ENCODE peak calls at places on chromosomes 13 and 19, in six cellular contexts. J, R, O, K, F and L are unnamed samples.

GRCh38 chr19:13208131-13208963 is 58.1 kb downstream of the IER2 start:
- DNase-seq in K (no peak), F (no peak), O (no peak), R (no peak), J (peak), L (no peak)

GRCh38 chr13:32381539-32381938 is 46.4 kb downstream of the N4BP2L1 start:
- DNase-seq in F (no peak), K (peak), J (peak), R (peak), O (no peak), L (peak)

GRCh38 chr13:87820221-87820620 is 149.1 kb downstream of the SLITRK5 start:
- DNase-seq in J (no peak), R (no peak), F (no peak), O (no peak), K (no peak), L (no peak)

GRCh38 chr13:51980918-51981317 is 30.3 kb downstream of the ATP7B start:
- DNase-seq in O (no peak), F (no peak), J (no peak), R (no peak), K (no peak), L (no peak)

GRCh38 chr19:510606-511100 is 3.4 kb downstream of the TPGS1 start:
- DNase-seq in K (peak), R (no peak), F (no peak), O (peak), J (peak), L (peak)

GRCh38 chr19:47275866-47276461 is 1.3 kb downstream of the INAFM1 start:
- DNase-seq in O (peak), F (no peak), R (no peak), K (no peak), J (peak), L (no peak)

GRCh38 chr19:50507376-50507775 is 3.6 kb downstream of the JOSD2 start:
- DNase-seq in O (peak), R (no peak), J (no peak), K (no peak), F (no peak), L (no peak)

GRCh38 chr19:56222901-56223300 is 20.8 kb downstream of the ZSCAN5C start:
- DNase-seq in R (no peak), K (no peak), J (no peak), O (no peak), F (no peak), L (no peak)

GRCh38 chr19:28184997-28185396 is 1028.0 kb downstream of the UQCRFS1 start:
- DNase-seq in F (no peak), K (no peak), O (no peak), R (no peak), J (no peak), L (peak)

GRCh38 chr13:65911546-65912193 is 1318.5 kb downstream of the PCDH9 start:
- DNase-seq in K (no peak), R (no peak), F (no peak), J (no peak), O (no peak), L (no peak)

GRCh38 chr19:4457654-4458406 is at the start of gene UBXN6:
- DNase-seq in O (peak), K (peak), F (peak), J (peak), R (peak), L (peak)

DNA sequence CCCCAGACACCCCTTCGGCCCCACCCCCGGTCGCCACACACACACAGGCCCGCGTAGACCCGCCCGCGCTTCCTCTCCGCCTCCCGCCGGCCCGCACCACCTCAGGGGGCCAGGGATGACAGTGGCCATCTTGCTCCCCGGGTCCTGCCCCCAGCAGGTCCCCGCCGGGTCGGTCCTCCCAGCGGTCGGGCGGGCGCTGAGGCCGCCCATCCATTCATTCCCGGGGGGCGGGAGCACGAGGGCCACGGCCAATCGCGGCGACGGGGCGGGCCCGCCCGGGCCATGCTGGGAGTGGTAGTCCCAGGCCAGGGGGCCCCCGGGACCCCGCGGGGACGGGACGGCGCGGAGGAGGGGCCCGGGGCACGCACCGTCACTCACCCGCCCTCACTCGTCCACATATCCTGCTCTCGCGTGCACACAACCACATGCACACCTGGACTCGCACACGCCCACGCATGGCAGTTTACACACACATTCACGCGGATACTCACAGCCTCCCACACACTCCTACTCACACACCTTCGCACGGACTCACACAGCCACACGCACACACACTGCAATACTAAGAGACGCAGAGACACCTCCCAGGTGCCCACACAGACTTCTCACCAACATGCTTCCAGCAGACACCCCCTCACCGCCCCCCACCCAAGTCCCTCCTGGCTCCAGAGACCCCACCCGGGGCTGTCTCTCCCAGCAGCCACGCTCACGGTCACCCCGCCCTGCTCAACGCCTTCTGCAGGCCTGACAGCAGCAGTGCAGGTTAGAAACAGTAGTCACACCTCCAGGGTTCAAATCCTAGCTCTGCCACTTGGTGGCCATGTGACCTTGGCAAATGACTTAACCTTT is at the start of gene DPF1:
- DNase-seq in F (no peak), O (peak), R (no peak), K (peak), J (peak), L (peak)
- TF ChIP-seq CTCF in F (no peak), O (no peak), R (peak), K (peak), J (peak), L (peak)

GRCh38 chr13:73169971-73170370 is 111.2 kb downstream of the KLF5 start:
- DNase-seq in R (no peak), O (no peak), J (no peak), F (no peak), K (no peak), L (peak)

GRCh38 chr13:73174521-73175010 is 115.8 kb downstream of the KLF5 start:
- DNase-seq in J (no peak), F (no peak), O (no peak), K (no peak), R (no peak), L (no peak)

GRCh38 chr13:73171242-73171641 is 112.4 kb downstream of the KLF5 start:
- DNase-seq in F (no peak), R (no peak), K (no peak), O (no peak), J (no peak), L (peak)

GRCh38 chr13:73173160-73173905 is 114.5 kb downstream of the KLF5 start:
- DNase-seq in F (no peak), R (no peak), J (no peak), O (no peak), K (no peak), L (peak)

DNA sequence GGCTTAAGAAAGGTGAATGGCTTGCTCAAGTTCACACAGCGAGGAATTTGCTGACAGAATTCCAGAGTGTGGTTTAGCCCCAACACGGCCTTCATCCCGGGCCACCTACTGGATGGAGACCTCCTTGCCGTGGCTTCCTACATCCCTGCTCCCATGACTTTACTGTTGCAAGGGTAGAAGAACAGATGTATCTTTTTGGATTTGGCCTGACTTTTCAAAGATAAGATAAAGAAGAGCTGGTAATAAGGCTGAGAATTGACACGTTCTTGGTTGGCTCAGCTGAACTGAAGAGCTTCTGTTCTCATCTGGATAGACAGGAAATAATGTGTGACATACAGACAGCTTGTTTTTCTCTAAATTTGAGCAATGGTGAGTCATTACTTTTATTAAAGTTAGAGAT is 113.1 kb downstream of the KLF5 start:
- DNase-seq in K (no peak), F (no peak), O (no peak), J (peak), R (no peak), L (peak)
- TF ChIP-seq CTCF in K (no peak), F (no peak), O (no peak), J (peak), R (no peak), L (no peak)

GRCh38 chr19:16841391-16841926 is 12.3 kb downstream of the SIN3B start:
- DNase-seq in J (no peak), O (no peak), F (no peak), K (no peak), R (no peak), L (peak)

GRCh38 chr19:16831531-16831930 is 2.3 kb downstream of the SIN3B start:
- DNase-seq in K (no peak), O (no peak), J (no peak), F (no peak), R (no peak), L (no peak)

GRCh38 chr19:16834747-16835146 is 5.5 kb downstream of the SIN3B start:
- DNase-seq in F (no peak), K (no peak), J (peak), R (no peak), O (no peak), L (peak)

GRCh38 chr19:16836906-16837362 is 7.7 kb downstream of the SIN3B start:
- DNase-seq in K (no peak), J (no peak), F (no peak), R (no peak), O (no peak), L (no peak)

GRCh38 chr19:16836115-16836905 is 7.1 kb downstream of the SIN3B start:
- DNase-seq in J (peak), F (no peak), O (no peak), K (no peak), R (no peak), L (peak)
- TF ChIP-seq CTCF in J (no peak), F (no peak), O (no peak), K (no peak), R (peak), L (peak)

GRCh38 chr19:35123573-35123972 is 8.0 kb downstream of the FXYD3 start:
- DNase-seq in R (no peak), J (no peak), O (no peak), F (peak), K (no peak), L (peak)

GRCh38 chr19:35125746-35126623 is 8.9 kb downstream of the LGI4 start:
- DNase-seq in R (no peak), O (no peak), J (no peak), F (no peak), K (no peak), L (no peak)

GRCh38 chr19:35125270-35125717 is 9.6 kb downstream of the LGI4 start:
- DNase-seq in R (no peak), F (no peak), K (no peak), O (no peak), J (no peak), L (no peak)

GRCh38 chr19:35122687-35123551 is 7.3 kb downstream of the FXYD3 start:
- DNase-seq in R (no peak), O (no peak), J (no peak), K (no peak), F (no peak), L (peak)

DNA sequence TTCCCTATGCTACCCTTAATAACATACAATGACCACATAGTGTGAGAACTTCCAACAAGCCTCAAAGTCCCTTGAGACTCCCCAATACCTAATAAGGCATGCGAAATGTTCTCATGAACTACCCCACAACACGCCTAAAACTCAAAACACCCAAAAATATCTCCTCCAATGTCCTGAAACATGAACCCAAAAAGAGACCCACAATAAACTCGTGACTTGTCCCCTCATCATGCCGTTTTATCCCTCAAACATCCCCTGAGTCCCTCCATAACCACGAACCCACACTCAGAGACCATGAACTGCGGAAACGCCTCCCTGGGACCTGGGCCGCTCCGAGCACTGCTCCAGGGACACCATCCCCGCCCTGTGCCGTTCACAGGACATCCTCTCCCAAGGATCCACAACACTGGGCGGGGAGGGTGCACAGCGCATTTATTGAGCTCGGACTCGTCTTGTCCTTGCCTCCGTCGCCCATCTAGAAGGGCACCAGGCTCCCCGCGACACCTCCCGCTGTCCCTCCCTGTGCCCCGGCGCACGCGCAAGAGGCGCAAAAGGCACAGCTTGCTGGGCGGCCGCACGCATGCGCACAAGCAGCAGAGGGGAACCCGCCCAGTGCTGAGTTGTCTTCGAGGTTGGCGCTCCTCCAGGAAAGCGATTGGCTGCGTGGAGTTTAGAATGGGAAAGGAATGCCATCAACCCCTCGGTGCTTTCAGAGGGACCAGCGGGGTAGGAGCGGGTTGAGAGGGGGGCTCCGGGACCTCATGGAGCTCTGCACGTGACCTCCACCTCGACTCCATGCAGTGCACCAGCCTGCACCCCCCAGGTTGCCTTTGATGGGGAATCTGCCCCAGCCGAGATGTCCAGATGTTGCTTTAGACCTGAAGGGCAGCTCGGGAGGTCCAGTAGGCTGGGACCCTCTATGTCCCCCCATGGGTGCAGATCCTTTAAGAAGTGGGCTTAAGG is 8.8 kb downstream of the FXYD3 start:
- DNase-seq in J (peak), K (peak), O (peak), F (peak), R (peak), L (peak)
- TF ChIP-seq CTCF in J (no peak), K (no peak), O (no peak), F (no peak), R (no peak), L (no peak)

GRCh38 chr13:24221007-24221406 is 60.5 kb downstream of the SPATA13 start:
- DNase-seq in J (no peak), K (no peak), R (no peak), F (no peak), O (peak), L (no peak)
- TF ChIP-seq CTCF in J (no peak), K (no peak), R (no peak), F (no peak), O (no peak), L (no peak)